ENCODE peak calls at places on chromosomes 4 and X, in five cellular contexts. One of them, this sample, is unnamed. For H3K4me1, the result is how much of the 10 kb centered on the place peaks cover.

GRCh38 chrX:334971-335757 is 16.6 kb upstream of the GTPBP6 start:
- DNase-seq in SJSA1: no peak
- DNase-seq in upper lobe of right lung: peak
- DNase-seq in cardiac muscle cell: no peak
- DNase-seq in neuronal stem cell: no peak
- DNase-seq in this sample: no peak

GRCh38 chr4:117495802-117496201 is 410.4 kb upstream of the TRAM1L1 start:
- DNase-seq in upper lobe of right lung: no peak
- DNase-seq in cardiac muscle cell: no peak
- DNase-seq in SJSA1: no peak
- DNase-seq in neuronal stem cell: no peak
- DNase-seq in this sample: no peak

GRCh38 chrX:32116047-32116446 is 1044.2 kb upstream of the FTHL17 start:
- DNase-seq in upper lobe of right lung: no peak
- DNase-seq in cardiac muscle cell: no peak
- DNase-seq in neuronal stem cell: no peak
- DNase-seq in SJSA1: no peak
- DNase-seq in this sample: peak

GRCh38 chrX:154457491-154458115 is 478 bp upstream of the PLXNA3 start:
- DNase-seq in cardiac muscle cell: peak
- DNase-seq in neuronal stem cell: no peak
- DNase-seq in SJSA1: no peak
- DNase-seq in upper lobe of right lung: peak
- DNase-seq in this sample: peak

GRCh38 chrX:136067097-136067496 is 80.2 kb upstream of the FHL1 start:
- DNase-seq in cardiac muscle cell: no peak
- DNase-seq in upper lobe of right lung: no peak
- DNase-seq in SJSA1: no peak
- DNase-seq in neuronal stem cell: no peak
- DNase-seq in this sample: no peak

GRCh38 chrX:22433292-22434070 is 160.8 kb downstream of the CBLL2 start:
- DNase-seq in upper lobe of right lung: no peak
- DNase-seq in cardiac muscle cell: peak
- DNase-seq in neuronal stem cell: no peak
- DNase-seq in SJSA1: no peak
- DNase-seq in this sample: no peak

GRCh38 chr4:80017125-80017854 is 55.7 kb downstream of the ANTXR2 start:
- DNase-seq in upper lobe of right lung: no peak
- DNase-seq in cardiac muscle cell: peak
- DNase-seq in neuronal stem cell: no peak
- DNase-seq in SJSA1: peak
- DNase-seq in this sample: no peak

GRCh38 chr4:94767446-94767845 is 9.7 kb downstream of the BMPR1B start:
- DNase-seq in upper lobe of right lung: no peak
- DNase-seq in cardiac muscle cell: no peak
- DNase-seq in SJSA1: no peak
- DNase-seq in neuronal stem cell: no peak
- DNase-seq in this sample: no peak

GRCh38 chr4:120749445-120750151 is 172.9 kb downstream of the PRDM5 start:
- DNase-seq in SJSA1: no peak
- DNase-seq in cardiac muscle cell: no peak
- DNase-seq in upper lobe of right lung: no peak
- DNase-seq in neuronal stem cell: no peak
- DNase-seq in this sample: no peak

GRCh38 chrX:39762266-39762841 is 335.4 kb downstream of the BCOR start:
- DNase-seq in neuronal stem cell: no peak
- DNase-seq in cardiac muscle cell: no peak
- DNase-seq in SJSA1: no peak
- DNase-seq in upper lobe of right lung: no peak
- DNase-seq in this sample: peak

GRCh38 chr4:56910172-56910967 is 2.7 kb downstream of the REST start:
- DNase-seq in SJSA1: no peak
- DNase-seq in upper lobe of right lung: no peak
- DNase-seq in neuronal stem cell: no peak
- DNase-seq in cardiac muscle cell: peak
- DNase-seq in this sample: peak

GRCh38 chr4:98838977-98839618 is 89.8 kb downstream of the EIF4E start:
- DNase-seq in cardiac muscle cell: no peak
- DNase-seq in SJSA1: no peak
- DNase-seq in neuronal stem cell: no peak
- DNase-seq in upper lobe of right lung: no peak
- DNase-seq in this sample: peak

GRCh38 chrX:155899366-155899765 is 18.2 kb downstream of the VAMP7 start:
- DNase-seq in cardiac muscle cell: no peak
- DNase-seq in upper lobe of right lung: no peak
- DNase-seq in SJSA1: no peak
- DNase-seq in neuronal stem cell: no peak
- DNase-seq in this sample: no peak

GRCh38 chr4:155672342-155672741 is 5.7 kb downstream of the GUCY1A1 start:
- DNase-seq in neuronal stem cell: no peak
- DNase-seq in upper lobe of right lung: no peak
- DNase-seq in cardiac muscle cell: peak
- DNase-seq in SJSA1: no peak
- DNase-seq in this sample: no peak

GRCh38 chr4:94480362-94480951 is 28.7 kb downstream of the PDLIM5 start:
- DNase-seq in SJSA1: no peak
- DNase-seq in neuronal stem cell: no peak
- DNase-seq in cardiac muscle cell: no peak
- DNase-seq in upper lobe of right lung: no peak
- DNase-seq in this sample: no peak

GRCh38 chr4:174086829-174087799 is 196.4 kb downstream of the FBXO8 start:
- DNase-seq in SJSA1: no peak
- DNase-seq in neuronal stem cell: no peak
- DNase-seq in upper lobe of right lung: no peak
- DNase-seq in cardiac muscle cell: no peak
- DNase-seq in this sample: no peak

GRCh38 chr4:81724925-81725329 is 253.2 kb upstream of the RASGEF1B start:
- DNase-seq in neuronal stem cell: no peak
- DNase-seq in SJSA1: no peak
- DNase-seq in cardiac muscle cell: no peak
- DNase-seq in upper lobe of right lung: peak
- DNase-seq in this sample: no peak

GRCh38 chr4:8394125-8394524 is 46.4 kb downstream of the ACOX3 start:
- DNase-seq in SJSA1: no peak
- DNase-seq in upper lobe of right lung: no peak
- DNase-seq in cardiac muscle cell: no peak
- DNase-seq in neuronal stem cell: peak
- DNase-seq in this sample: no peak

GRCh38 chrX:40504801-40505605 is 75.8 kb upstream of the ATP6AP2 start:
- DNase-seq in upper lobe of right lung: no peak
- DNase-seq in neuronal stem cell: no peak
- DNase-seq in cardiac muscle cell: no peak
- DNase-seq in SJSA1: peak
- DNase-seq in this sample: no peak

GRCh38 chr4:113760094-113760851 is 1.3 kb downstream of the CAMK2D start:
- DNase-seq in cardiac muscle cell: peak
- DNase-seq in SJSA1: peak
- DNase-seq in neuronal stem cell: no peak
- DNase-seq in upper lobe of right lung: peak
- DNase-seq in this sample: peak

GRCh38 chr4:1542226-1542490 is 135.9 kb upstream of the NKX1-1 start:
- DNase-seq in SJSA1: no peak
- DNase-seq in cardiac muscle cell: no peak
- DNase-seq in upper lobe of right lung: no peak
- DNase-seq in neuronal stem cell: no peak
- DNase-seq in this sample: no peak

GRCh38 chr4:100420571-100420970 is 97.3 kb downstream of the EMCN start:
- DNase-seq in SJSA1: no peak
- DNase-seq in upper lobe of right lung: no peak
- DNase-seq in cardiac muscle cell: no peak
- DNase-seq in neuronal stem cell: no peak
- DNase-seq in this sample: no peak

GRCh38 chrX:12978205-12979010 is 3.5 kb downstream of the TMSB4X start:
- DNase-seq in cardiac muscle cell: no peak
- DNase-seq in neuronal stem cell: no peak
- DNase-seq in SJSA1: peak
- DNase-seq in upper lobe of right lung: peak
- DNase-seq in this sample: peak

GRCh38 chrX:47590984-47591383 is 8.7 kb downstream of the TIMP1 start:
- DNase-seq in neuronal stem cell: no peak
- DNase-seq in upper lobe of right lung: no peak
- DNase-seq in cardiac muscle cell: no peak
- DNase-seq in SJSA1: no peak
- DNase-seq in this sample: no peak
- H3K4me1 ChIP-seq in neuronal stem cell: under half
- H3K4me1 ChIP-seq in upper lobe of right lung: under half
- H3K4me1 ChIP-seq in cardiac muscle cell: under half
- H3K4me1 ChIP-seq in SJSA1: under half
- H3K4me1 ChIP-seq in this sample: under half

GRCh38 chrX:104376937-104377336 is 122.2 kb upstream of the ESX1 start:
- DNase-seq in cardiac muscle cell: no peak
- DNase-seq in upper lobe of right lung: no peak
- DNase-seq in SJSA1: no peak
- DNase-seq in neuronal stem cell: no peak
- DNase-seq in this sample: no peak
- H3K4me1 ChIP-seq in cardiac muscle cell: under half
- H3K4me1 ChIP-seq in upper lobe of right lung: under half
- H3K4me1 ChIP-seq in SJSA1: under half
- H3K4me1 ChIP-seq in neuronal stem cell: under half
- H3K4me1 ChIP-seq in this sample: under half

GRCh38 chr4:154491731-154492249 is at the start of gene DCHS2:
- DNase-seq in upper lobe of right lung: no peak
- DNase-seq in SJSA1: no peak
- DNase-seq in cardiac muscle cell: peak
- DNase-seq in neuronal stem cell: peak
- DNase-seq in this sample: peak
- H3K4me1 ChIP-seq in upper lobe of right lung: under half
- H3K4me1 ChIP-seq in SJSA1: under half
- H3K4me1 ChIP-seq in cardiac muscle cell: under half
- H3K4me1 ChIP-seq in neuronal stem cell: under half
- H3K4me1 ChIP-seq in this sample: under half

GRCh38 chrX:45778621-45779020 is 577.9 kb upstream of the DIPK2B start:
- DNase-seq in neuronal stem cell: no peak
- DNase-seq in cardiac muscle cell: no peak
- DNase-seq in upper lobe of right lung: no peak
- DNase-seq in SJSA1: no peak
- DNase-seq in this sample: no peak
- H3K4me1 ChIP-seq in neuronal stem cell: under half
- H3K4me1 ChIP-seq in cardiac muscle cell: under half
- H3K4me1 ChIP-seq in upper lobe of right lung: under half
- H3K4me1 ChIP-seq in SJSA1: under half
- H3K4me1 ChIP-seq in this sample: under half

This sample was measured in HAP-1.